ENCODE peak calls at places on chromosome 1, in five cellular contexts. C is HCT116, E is K562, A is A549, T is endothelial cell of umbilical vein. O is an unnamed sample.

GRCh38 chr1:229342305-229342901 is 444 bp downstream of the CCSAP start:
- DNase-seq in C (peak), E (peak), A (peak), T (peak), O (peak)

GRCh38 chr1:55056632-55056992 is 17.3 kb downstream of the PCSK9 start:
- DNase-seq in C (no peak), E (no peak), A (no peak), T (no peak), O (no peak)

GRCh38 chr1:168301664-168302320 is 21.1 kb downstream of the TBX19 start:
- DNase-seq in C (peak), E (no peak), A (peak), T (no peak), O (no peak)

GRCh38 chr1:36771678-36772284 is 262.5 kb downstream of the GRIK3 start:
- DNase-seq in C (no peak), E (no peak), A (no peak), T (no peak), O (no peak)

GRCh38 chr1:84379128-84379527 is 19.2 kb upstream of the DNASE2B start:
- DNase-seq in C (no peak), E (no peak), A (no peak), T (no peak), O (peak)

GRCh38 chr1:193216920-193217319 is 30.5 kb upstream of the B3GALT2 start:
- DNase-seq in C (no peak), E (no peak), A (no peak), T (no peak), O (no peak)

GRCh38 chr1:231338270-231339128 is at the start of gene SPRTN:
- DNase-seq in C (no peak), E (peak), A (peak), T (peak), O (peak)

GRCh38 chr1:55635856-55636255 is 420.7 kb upstream of the USP24 start:
- DNase-seq in C (no peak), E (no peak), A (no peak), T (no peak), O (no peak)

DNA sequence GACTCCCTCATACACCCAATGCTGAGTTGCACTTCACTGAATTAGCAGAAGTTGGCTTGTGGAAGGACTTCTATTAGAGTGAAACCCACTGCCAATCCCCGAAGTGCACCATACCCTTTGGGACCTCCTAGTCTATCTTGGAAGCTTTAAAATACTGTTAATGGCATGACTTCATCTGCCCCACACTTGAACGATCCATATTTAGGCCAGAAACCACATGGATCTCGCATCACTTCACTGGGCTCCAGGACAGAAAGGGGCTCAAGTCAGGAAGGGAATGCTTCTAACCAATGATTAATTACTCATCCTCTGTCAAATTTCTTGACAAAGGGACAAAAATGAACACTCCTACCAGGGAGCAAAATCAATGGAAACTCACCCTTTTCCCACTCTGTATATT is 69.1 kb downstream of the BCAR3 start:
- DNase-seq in C (no peak), E (no peak), A (no peak), T (no peak), O (no peak)
- H3K4me3 ChIP-seq in C (no peak), E (no peak), A (no peak), T (no peak), O (no peak)

DNA sequence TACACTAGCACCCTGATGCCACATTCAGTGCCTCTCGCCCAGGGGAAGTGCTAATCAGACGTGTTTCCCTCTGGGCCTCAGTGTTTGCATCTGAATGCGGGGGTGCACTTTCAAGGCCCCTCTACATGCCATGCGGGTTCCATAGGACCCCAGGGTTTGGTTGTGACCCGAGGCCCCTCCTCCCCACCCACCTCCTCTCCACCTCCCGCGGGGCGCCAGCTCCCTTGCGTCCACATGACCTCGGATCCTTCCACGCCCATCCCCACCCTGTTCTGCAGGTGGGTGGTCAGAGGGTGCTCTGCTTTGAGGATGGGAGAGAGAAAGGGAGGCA is 5.1 kb upstream of the RUNX3 start:
- DNase-seq in C (no peak), E (no peak), A (no peak), T (no peak), O (no peak)
- TF ChIP-seq POLR2A in C (no peak), E (no peak), A (no peak), T (no peak), O (no peak)

GRCh38 chr1:115879977-115880376 is 39.1 kb upstream of the NHLH2 start:
- DNase-seq in C (no peak), E (peak), A (no peak), T (no peak), O (peak)
- TF ChIP-seq MAX in C (no peak), E (no peak), A (no peak), T (no peak), O (no peak)

GRCh38 chr1:113980120-113980519 is 846 bp downstream of the OLFML3 start:
- DNase-seq in C (no peak), E (no peak), A (no peak), T (no peak), O (no peak)
- H3K4me3 ChIP-seq in C (no peak), E (no peak), A (no peak), T (no peak), O (no peak)